ENCODE peak calls at places on chromosomes 11 and 22, in six cellular contexts. One of them, this sample, is unnamed.

GRCh38 chr11:64314805-64315561 is 2.4 kb downstream of the TRMT112 start:
- DNase-seq in amygdala: no peak
- DNase-seq in COR-L47: no peak
- DNase-seq in hypothalamus: no peak
- DNase-seq in IMR-90: no peak
- DNase-seq in hippocampal formation: no peak
- DNase-seq in this sample: no peak

GRCh38 chr11:63914896-63915681 is 1.9 kb downstream of the RCOR2 start:
- DNase-seq in amygdala: no peak
- DNase-seq in hippocampal formation: no peak
- DNase-seq in IMR-90: no peak
- DNase-seq in COR-L47: no peak
- DNase-seq in hypothalamus: no peak
- DNase-seq in this sample: no peak

GRCh38 chr22:49785841-49786451 is 41.7 kb downstream of the BRD1 start:
- DNase-seq in COR-L47: no peak
- DNase-seq in amygdala: no peak
- DNase-seq in hippocampal formation: no peak
- DNase-seq in hypothalamus: no peak
- DNase-seq in IMR-90: no peak
- DNase-seq in this sample: peak; percentile 83

GRCh38 chr22:42808516-42808915 is 48.6 kb downstream of the ARFGAP3 start:
- DNase-seq in hippocampal formation: no peak
- DNase-seq in COR-L47: no peak
- DNase-seq in IMR-90: no peak
- DNase-seq in amygdala: no peak
- DNase-seq in hypothalamus: no peak
- DNase-seq in this sample: no peak

GRCh38 chr11:122910775-122911174 is 28.2 kb downstream of the JHY start:
- DNase-seq in hippocampal formation: peak; percentile 9
- DNase-seq in hypothalamus: no peak
- DNase-seq in COR-L47: peak; percentile 3
- DNase-seq in IMR-90: peak; percentile 38
- DNase-seq in amygdala: no peak
- DNase-seq in this sample: no peak

GRCh38 chr22:41482319-41482935 is 13.5 kb downstream of the ACO2 start:
- DNase-seq in amygdala: no peak
- DNase-seq in IMR-90: peak; percentile 71
- DNase-seq in hippocampal formation: no peak
- DNase-seq in COR-L47: no peak
- DNase-seq in hypothalamus: no peak
- DNase-seq in this sample: no peak

GRCh38 chr11:5580577-5580976 is at the start of gene OR52B6:
- DNase-seq in COR-L47: no peak
- DNase-seq in hypothalamus: no peak
- DNase-seq in amygdala: no peak
- DNase-seq in IMR-90: no peak
- DNase-seq in hippocampal formation: no peak
- DNase-seq in this sample: no peak

GRCh38 chr11:61163714-61164609 is 2.7 kb upstream of the VPS37C start:
- DNase-seq in IMR-90: no peak
- DNase-seq in hypothalamus: no peak
- DNase-seq in amygdala: no peak
- DNase-seq in hippocampal formation: no peak
- DNase-seq in COR-L47: no peak
- DNase-seq in this sample: no peak

GRCh38 chr11:96307748-96308133 is 35.3 kb downstream of the MAML2 start:
- DNase-seq in COR-L47: no peak
- DNase-seq in amygdala: no peak
- DNase-seq in IMR-90: peak; percentile 95
- DNase-seq in hypothalamus: no peak
- DNase-seq in hippocampal formation: no peak
- DNase-seq in this sample: no peak

GRCh38 chr11:73140213-73141030 is 1.7 kb downstream of the FCHSD2 start:
- DNase-seq in amygdala: no peak
- DNase-seq in IMR-90: peak; percentile 52
- DNase-seq in hippocampal formation: no peak
- DNase-seq in COR-L47: no peak
- DNase-seq in hypothalamus: peak; percentile 15
- DNase-seq in this sample: no peak

GRCh38 chr11:2778630-2779498 is 79.1 kb upstream of the KCNQ1OT1 start:
- DNase-seq in amygdala: peak; percentile 66
- DNase-seq in hypothalamus: peak; percentile 29
- DNase-seq in hippocampal formation: peak; percentile 77
- DNase-seq in COR-L47: peak; percentile 66
- DNase-seq in IMR-90: peak; percentile 63
- DNase-seq in this sample: peak; percentile 89

GRCh38 chr11:64181506-64182411 is 4.2 kb upstream of the STIP1 start:
- DNase-seq in hippocampal formation: peak; percentile 87
- DNase-seq in hypothalamus: peak; percentile 58
- DNase-seq in amygdala: peak; percentile 85
- DNase-seq in COR-L47: peak; percentile 15
- DNase-seq in IMR-90: peak; percentile 93
- DNase-seq in this sample: peak; percentile 98

GRCh38 chr11:27192184-27192583 is 151.6 kb downstream of the BBOX1 start:
- DNase-seq in COR-L47: no peak
- DNase-seq in hippocampal formation: no peak
- DNase-seq in amygdala: no peak
- DNase-seq in hypothalamus: no peak
- DNase-seq in IMR-90: no peak
- DNase-seq in this sample: no peak

GRCh38 chr11:93528252-93528651 is 14.9 kb downstream of the SMCO4 start:
- DNase-seq in amygdala: no peak
- DNase-seq in hypothalamus: no peak
- DNase-seq in IMR-90: no peak
- DNase-seq in hippocampal formation: no peak
- DNase-seq in COR-L47: no peak
- DNase-seq in this sample: peak; percentile 62

GRCh38 chr11:78031629-78032028 is 8.6 kb upstream of the KCTD14 start:
- DNase-seq in hypothalamus: no peak
- DNase-seq in IMR-90: no peak
- DNase-seq in amygdala: no peak
- DNase-seq in hippocampal formation: no peak
- DNase-seq in COR-L47: no peak
- DNase-seq in this sample: no peak

GRCh38 chr22:18044548-18045271 is 20.3 kb upstream of the MICAL3 start:
- DNase-seq in IMR-90: peak; percentile 63
- DNase-seq in COR-L47: peak; percentile 46
- DNase-seq in hypothalamus: peak; percentile 23
- DNase-seq in amygdala: peak; percentile 83
- DNase-seq in hippocampal formation: peak; percentile 96
- DNase-seq in this sample: no peak

GRCh38 chr11:102794382-102794781 is 3.6 kb downstream of the MMP1 start:
- DNase-seq in amygdala: no peak
- DNase-seq in hippocampal formation: no peak
- DNase-seq in hypothalamus: no peak
- DNase-seq in IMR-90: peak; percentile 50
- DNase-seq in COR-L47: peak; percentile 9
- DNase-seq in this sample: no peak

GRCh38 chr22:23899042-23899745 is 5.0 kb downstream of the MIF start:
- DNase-seq in hippocampal formation: no peak
- DNase-seq in COR-L47: no peak
- DNase-seq in hypothalamus: no peak
- DNase-seq in amygdala: no peak
- DNase-seq in IMR-90: no peak
- DNase-seq in this sample: no peak

GRCh38 chr11:78038697-78039313 is 15.7 kb upstream of the KCTD14 start:
- DNase-seq in amygdala: no peak
- DNase-seq in IMR-90: peak; percentile 28
- DNase-seq in COR-L47: no peak
- DNase-seq in hypothalamus: no peak
- DNase-seq in hippocampal formation: no peak
- DNase-seq in this sample: no peak

GRCh38 chr22:30305519-30305905 is 16.2 kb upstream of the CASTOR1 start:
- DNase-seq in hippocampal formation: no peak
- DNase-seq in amygdala: no peak
- DNase-seq in hypothalamus: no peak
- DNase-seq in IMR-90: no peak
- DNase-seq in COR-L47: no peak
- DNase-seq in this sample: peak; percentile 73

GRCh38 chr11:135075740-135076139 is 663.7 kb upstream of the B3GAT1 start:
- DNase-seq in COR-L47: no peak
- DNase-seq in hypothalamus: no peak
- DNase-seq in amygdala: no peak
- DNase-seq in IMR-90: peak; percentile 5
- DNase-seq in hippocampal formation: no peak
- DNase-seq in this sample: no peak

GRCh38 chr11:23944939-23945338 is 551.9 kb upstream of the LUZP2 start:
- DNase-seq in amygdala: no peak
- DNase-seq in COR-L47: no peak
- DNase-seq in IMR-90: no peak
- DNase-seq in hypothalamus: no peak
- DNase-seq in hippocampal formation: no peak
- DNase-seq in this sample: no peak

GRCh38 chr22:22591348-22592299 is 32.6 kb upstream of the PRAME start:
- DNase-seq in hippocampal formation: no peak
- DNase-seq in IMR-90: peak; percentile 13
- DNase-seq in amygdala: no peak
- DNase-seq in hypothalamus: no peak
- DNase-seq in COR-L47: no peak
- DNase-seq in this sample: no peak

GRCh38 chr22:27139935-27140493 is 482.6 kb downstream of the MIAT start:
- DNase-seq in COR-L47: no peak
- DNase-seq in amygdala: no peak
- DNase-seq in hippocampal formation: no peak
- DNase-seq in IMR-90: peak; percentile 83
- DNase-seq in hypothalamus: no peak
- DNase-seq in this sample: no peak

GRCh38 chr11:120184371-120184945 is 26.4 kb upstream of the OAF start:
- DNase-seq in COR-L47: no peak
- DNase-seq in hypothalamus: no peak
- DNase-seq in IMR-90: no peak
- DNase-seq in amygdala: no peak
- DNase-seq in hippocampal formation: no peak
- DNase-seq in this sample: peak; percentile 26

GRCh38 chr11:110808291-110808690 is 96.1 kb upstream of the ARHGAP20 start:
- DNase-seq in amygdala: no peak
- DNase-seq in hippocampal formation: no peak
- DNase-seq in IMR-90: no peak
- DNase-seq in hypothalamus: no peak
- DNase-seq in COR-L47: no peak
- DNase-seq in this sample: no peak

GRCh38 chr11:122729139-122729538 is 73.6 kb downstream of the UBASH3B start:
- DNase-seq in hypothalamus: no peak
- DNase-seq in IMR-90: no peak
- DNase-seq in COR-L47: no peak
- DNase-seq in amygdala: no peak
- DNase-seq in hippocampal formation: no peak
- DNase-seq in this sample: no peak

GRCh38 chr22:22026157-22026831 is 43.7 kb upstream of the TOP3B start:
- DNase-seq in COR-L47: no peak
- DNase-seq in hypothalamus: no peak
- DNase-seq in hippocampal formation: no peak
- DNase-seq in amygdala: no peak
- DNase-seq in IMR-90: no peak
- DNase-seq in this sample: no peak

GRCh38 chr11:120400564-120401364 is 64.6 kb downstream of the ARHGEF12 start:
- DNase-seq in hypothalamus: no peak
- DNase-seq in amygdala: no peak
- DNase-seq in hippocampal formation: no peak
- DNase-seq in IMR-90: peak; percentile 99
- DNase-seq in COR-L47: no peak
- DNase-seq in this sample: peak; percentile 64

GRCh38 chr11:111733655-111734088 is 32.5 kb downstream of the PPP2R1B start:
- DNase-seq in amygdala: no peak
- DNase-seq in hypothalamus: no peak
- DNase-seq in hippocampal formation: no peak
- DNase-seq in COR-L47: no peak
- DNase-seq in IMR-90: no peak
- DNase-seq in this sample: peak; percentile 16

GRCh38 chr22:23410411-23410810 is 169.7 kb downstream of the IGLL1 start:
- DNase-seq in IMR-90: no peak
- DNase-seq in hippocampal formation: no peak
- DNase-seq in COR-L47: no peak
- DNase-seq in amygdala: no peak
- DNase-seq in hypothalamus: no peak
- DNase-seq in this sample: no peak

GRCh38 chr22:43297246-43298061 is 45.7 kb downstream of the SCUBE1 start:
- DNase-seq in IMR-90: no peak
- DNase-seq in amygdala: no peak
- DNase-seq in hippocampal formation: no peak
- DNase-seq in hypothalamus: no peak
- DNase-seq in COR-L47: no peak
- DNase-seq in this sample: no peak

GRCh38 chr22:21018314-21018713 is 3.3 kb downstream of the P2RX6 start:
- DNase-seq in hippocampal formation: no peak
- DNase-seq in hypothalamus: no peak
- DNase-seq in amygdala: no peak
- DNase-seq in IMR-90: no peak
- DNase-seq in COR-L47: no peak
- DNase-seq in this sample: no peak

GRCh38 chr22:46762238-46763050 is at the start of gene TBC1D22A:
- DNase-seq in IMR-90: peak; percentile 92
- DNase-seq in hippocampal formation: peak; percentile 84
- DNase-seq in COR-L47: peak; percentile 95
- DNase-seq in hypothalamus: peak; percentile 85
- DNase-seq in amygdala: peak; percentile 90
- DNase-seq in this sample: peak; percentile 90

GRCh38 chr11:37105456-37105855 is 507.4 kb upstream of the RAG2 start:
- DNase-seq in hippocampal formation: no peak
- DNase-seq in hypothalamus: no peak
- DNase-seq in amygdala: no peak
- DNase-seq in COR-L47: no peak
- DNase-seq in IMR-90: no peak
- DNase-seq in this sample: no peak